ENCODE peak calls at places on chromosomes 11 and 22, in ten cellular contexts. One of them, this sample, is unnamed.

GRCh38 chr22:36221799-36222751 is 17.3 kb downstream of the APOL2 start:
- DNase-seq in vagina: peak; percentile 78
- DNase-seq in GM12865: peak; percentile 63
- DNase-seq in HFFc6: no peak
- DNase-seq in HepG2: peak; percentile 37
- DNase-seq in IMR-90: no peak
- DNase-seq in HCT116: peak; percentile 32
- DNase-seq in activated CD8-positive, alpha-beta T cell treated with anti-CD3 and anti-CD28 coated beads for 36 hours: peak; percentile 67
- DNase-seq in fibroblast of lung: peak; percentile 58
- DNase-seq in tibial artery: no peak
- DNase-seq in this sample: peak; percentile 44

GRCh38 chr11:126949066-126949945 is 51.3 kb downstream of the KIRREL3 start:
- DNase-seq in vagina: no peak
- DNase-seq in GM12865: no peak
- DNase-seq in HFFc6: peak; percentile 58
- DNase-seq in HepG2: no peak
- DNase-seq in IMR-90: peak; percentile 93
- DNase-seq in HCT116: no peak
- DNase-seq in activated CD8-positive, alpha-beta T cell treated with anti-CD3 and anti-CD28 coated beads for 36 hours: peak; percentile 4
- DNase-seq in fibroblast of lung: peak; percentile 95
- DNase-seq in tibial artery: no peak
- DNase-seq in this sample: no peak

GRCh38 chr11:119696378-119697157 is 32.4 kb downstream of the NECTIN1 start:
- DNase-seq in vagina: no peak
- DNase-seq in GM12865: peak; percentile 24
- DNase-seq in HFFc6: no peak
- DNase-seq in HepG2: no peak
- DNase-seq in IMR-90: no peak
- DNase-seq in HCT116: no peak
- DNase-seq in activated CD8-positive, alpha-beta T cell treated with anti-CD3 and anti-CD28 coated beads for 36 hours: no peak
- DNase-seq in fibroblast of lung: no peak
- DNase-seq in tibial artery: no peak
- DNase-seq in this sample: no peak

GRCh38 chr11:115128226-115128625 is 376.0 kb downstream of the CADM1 start:
- DNase-seq in vagina: no peak
- DNase-seq in GM12865: no peak
- DNase-seq in HFFc6: no peak
- DNase-seq in HepG2: no peak
- DNase-seq in IMR-90: no peak
- DNase-seq in HCT116: no peak
- DNase-seq in activated CD8-positive, alpha-beta T cell treated with anti-CD3 and anti-CD28 coated beads for 36 hours: no peak
- DNase-seq in fibroblast of lung: no peak
- DNase-seq in tibial artery: no peak
- DNase-seq in this sample: no peak

GRCh38 chr11:3129181-3129590 is 35.9 kb downstream of the OSBPL5 start:
- DNase-seq in vagina: no peak
- DNase-seq in GM12865: no peak
- DNase-seq in HFFc6: no peak
- DNase-seq in HepG2: no peak
- DNase-seq in IMR-90: no peak
- DNase-seq in HCT116: no peak
- DNase-seq in activated CD8-positive, alpha-beta T cell treated with anti-CD3 and anti-CD28 coated beads for 36 hours: no peak
- DNase-seq in fibroblast of lung: no peak
- DNase-seq in tibial artery: no peak
- DNase-seq in this sample: no peak

GRCh38 chr11:9231848-9232177 is 33.3 kb downstream of the DENND5A start:
- DNase-seq in vagina: no peak
- DNase-seq in GM12865: peak; percentile 40
- DNase-seq in HFFc6: peak; percentile 10
- DNase-seq in HepG2: no peak
- DNase-seq in IMR-90: peak; percentile 72
- DNase-seq in HCT116: no peak
- DNase-seq in activated CD8-positive, alpha-beta T cell treated with anti-CD3 and anti-CD28 coated beads for 36 hours: no peak
- DNase-seq in fibroblast of lung: peak; percentile 75
- DNase-seq in tibial artery: no peak
- DNase-seq in this sample: peak; percentile 60

GRCh38 chr22:34696557-34696956 is 369.4 kb upstream of the ISX start:
- DNase-seq in vagina: no peak
- DNase-seq in GM12865: peak; percentile 6
- DNase-seq in HFFc6: no peak
- DNase-seq in HepG2: no peak
- DNase-seq in IMR-90: no peak
- DNase-seq in HCT116: no peak
- DNase-seq in activated CD8-positive, alpha-beta T cell treated with anti-CD3 and anti-CD28 coated beads for 36 hours: no peak
- DNase-seq in fibroblast of lung: no peak
- DNase-seq in tibial artery: no peak
- DNase-seq in this sample: no peak

GRCh38 chr11:21411114-21411513 is 741.7 kb downstream of the NELL1 start:
- DNase-seq in vagina: no peak
- DNase-seq in GM12865: no peak
- DNase-seq in HFFc6: no peak
- DNase-seq in HepG2: peak; percentile 2
- DNase-seq in IMR-90: no peak
- DNase-seq in HCT116: no peak
- DNase-seq in activated CD8-positive, alpha-beta T cell treated with anti-CD3 and anti-CD28 coated beads for 36 hours: no peak
- DNase-seq in fibroblast of lung: no peak
- DNase-seq in tibial artery: no peak
- DNase-seq in this sample: no peak

GRCh38 chr11:11450744-11451362 is 97.8 kb upstream of the CSNK2A3 start:
- DNase-seq in vagina: no peak
- DNase-seq in GM12865: no peak
- DNase-seq in HFFc6: peak; percentile 84
- DNase-seq in HepG2: no peak
- DNase-seq in IMR-90: peak; percentile 87
- DNase-seq in HCT116: peak; percentile 26
- DNase-seq in activated CD8-positive, alpha-beta T cell treated with anti-CD3 and anti-CD28 coated beads for 36 hours: no peak
- DNase-seq in fibroblast of lung: peak; percentile 79
- DNase-seq in tibial artery: no peak
- DNase-seq in this sample: no peak

GRCh38 chr11:13315517-13316432 is 38.2 kb downstream of the BMAL1 start:
- DNase-seq in vagina: no peak
- DNase-seq in GM12865: peak; percentile 25
- DNase-seq in HFFc6: no peak
- DNase-seq in HepG2: peak; percentile 16
- DNase-seq in IMR-90: no peak
- DNase-seq in HCT116: no peak
- DNase-seq in activated CD8-positive, alpha-beta T cell treated with anti-CD3 and anti-CD28 coated beads for 36 hours: no peak
- DNase-seq in fibroblast of lung: peak; percentile 27
- DNase-seq in tibial artery: no peak
- DNase-seq in this sample: no peak

GRCh38 chr11:83724704-83725114 is 438.5 kb upstream of the CCDC90B start:
- DNase-seq in vagina: peak; percentile 91
- DNase-seq in GM12865: no peak
- DNase-seq in HFFc6: no peak
- DNase-seq in HepG2: no peak
- DNase-seq in IMR-90: no peak
- DNase-seq in HCT116: no peak
- DNase-seq in activated CD8-positive, alpha-beta T cell treated with anti-CD3 and anti-CD28 coated beads for 36 hours: no peak
- DNase-seq in fibroblast of lung: no peak
- DNase-seq in tibial artery: no peak
- DNase-seq in this sample: no peak

GRCh38 chr22:32331236-32331917 is 26.3 kb upstream of the RFPL3 start:
- DNase-seq in vagina: peak; percentile 32
- DNase-seq in GM12865: no peak
- DNase-seq in HFFc6: no peak
- DNase-seq in HepG2: no peak
- DNase-seq in IMR-90: no peak
- DNase-seq in HCT116: no peak
- DNase-seq in activated CD8-positive, alpha-beta T cell treated with anti-CD3 and anti-CD28 coated beads for 36 hours: no peak
- DNase-seq in fibroblast of lung: no peak
- DNase-seq in tibial artery: no peak
- DNase-seq in this sample: no peak

GRCh38 chr11:84212467-84213390 is 926.6 kb upstream of the CCDC90B start:
- DNase-seq in vagina: no peak
- DNase-seq in GM12865: no peak
- DNase-seq in HFFc6: no peak
- DNase-seq in HepG2: peak; percentile 27
- DNase-seq in IMR-90: no peak
- DNase-seq in HCT116: no peak
- DNase-seq in activated CD8-positive, alpha-beta T cell treated with anti-CD3 and anti-CD28 coated beads for 36 hours: no peak
- DNase-seq in fibroblast of lung: peak; percentile 2
- DNase-seq in tibial artery: no peak
- DNase-seq in this sample: no peak

GRCh38 chr11:64444838-64445441 is 86.0 kb downstream of the RPS6KA4 start:
- DNase-seq in vagina: no peak
- DNase-seq in GM12865: peak; percentile 54
- DNase-seq in HFFc6: peak; percentile 11
- DNase-seq in HepG2: no peak
- DNase-seq in IMR-90: peak; percentile 17
- DNase-seq in HCT116: peak; percentile 16
- DNase-seq in activated CD8-positive, alpha-beta T cell treated with anti-CD3 and anti-CD28 coated beads for 36 hours: peak; percentile 11
- DNase-seq in fibroblast of lung: peak; percentile 11
- DNase-seq in tibial artery: no peak
- DNase-seq in this sample: no peak

GRCh38 chr22:20093437-20093836 is 13.4 kb downstream of the DGCR8 start:
- DNase-seq in vagina: no peak
- DNase-seq in GM12865: no peak
- DNase-seq in HFFc6: no peak
- DNase-seq in HepG2: no peak
- DNase-seq in IMR-90: no peak
- DNase-seq in HCT116: no peak
- DNase-seq in activated CD8-positive, alpha-beta T cell treated with anti-CD3 and anti-CD28 coated beads for 36 hours: no peak
- DNase-seq in fibroblast of lung: no peak
- DNase-seq in tibial artery: peak; percentile 46
- DNase-seq in this sample: no peak

GRCh38 chr11:13105237-13105844 is 96.2 kb downstream of the RASSF10 start:
- DNase-seq in vagina: no peak
- DNase-seq in GM12865: peak; percentile 28
- DNase-seq in HFFc6: no peak
- DNase-seq in HepG2: no peak
- DNase-seq in IMR-90: no peak
- DNase-seq in HCT116: no peak
- DNase-seq in activated CD8-positive, alpha-beta T cell treated with anti-CD3 and anti-CD28 coated beads for 36 hours: no peak
- DNase-seq in fibroblast of lung: no peak
- DNase-seq in tibial artery: peak; percentile 25
- DNase-seq in this sample: no peak

GRCh38 chr11:95296621-95297025 is 65.6 kb upstream of the SESN3 start:
- DNase-seq in vagina: no peak
- DNase-seq in GM12865: peak; percentile 63
- DNase-seq in HFFc6: no peak
- DNase-seq in HepG2: no peak
- DNase-seq in IMR-90: no peak
- DNase-seq in HCT116: no peak
- DNase-seq in activated CD8-positive, alpha-beta T cell treated with anti-CD3 and anti-CD28 coated beads for 36 hours: no peak
- DNase-seq in fibroblast of lung: peak; percentile 45
- DNase-seq in tibial artery: no peak
- DNase-seq in this sample: peak; percentile 17

GRCh38 chr22:46104881-46105493 is 45.3 kb upstream of the PPARA start:
- DNase-seq in vagina: no peak
- DNase-seq in GM12865: no peak
- DNase-seq in HFFc6: no peak
- DNase-seq in HepG2: no peak
- DNase-seq in IMR-90: no peak
- DNase-seq in HCT116: no peak
- DNase-seq in activated CD8-positive, alpha-beta T cell treated with anti-CD3 and anti-CD28 coated beads for 36 hours: no peak
- DNase-seq in fibroblast of lung: peak; percentile 59
- DNase-seq in tibial artery: no peak
- DNase-seq in this sample: no peak
- TF ChIP-seq CTCF in vagina: no peak
- TF ChIP-seq CTCF in GM12865: no peak
- TF ChIP-seq CTCF in HFFc6: no peak
- TF ChIP-seq CTCF in HepG2: no peak
- TF ChIP-seq CTCF in IMR-90: no peak
- TF ChIP-seq CTCF in HCT116: no peak
- TF ChIP-seq CTCF in activated CD8-positive, alpha-beta T cell treated with anti-CD3 and anti-CD28 coated beads for 36 hours: no peak
- TF ChIP-seq CTCF in fibroblast of lung: no peak
- TF ChIP-seq CTCF in tibial artery: no peak
- TF ChIP-seq CTCF in this sample: no peak

DNA sequence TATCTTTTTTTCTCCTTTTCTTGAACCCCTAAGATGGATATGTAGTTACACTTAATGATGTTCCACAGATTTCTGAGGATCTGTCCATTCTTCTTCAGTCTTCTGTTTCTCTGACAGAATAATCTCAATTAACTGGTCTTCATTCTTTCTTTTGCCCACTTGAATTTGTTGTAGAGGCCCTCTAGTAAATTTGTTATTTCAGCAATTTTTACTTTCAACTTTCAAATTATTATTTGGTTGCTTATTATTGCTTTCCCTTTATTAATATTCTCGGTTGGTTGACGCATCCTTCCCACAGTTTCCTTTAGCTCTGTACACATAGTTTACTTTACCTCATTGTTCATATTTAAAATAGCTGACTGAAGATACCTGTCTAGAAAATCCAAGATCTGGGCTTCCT is 1013.7 kb upstream of the CNTN5 start:
- DNase-seq in vagina: no peak
- DNase-seq in GM12865: no peak
- DNase-seq in HFFc6: no peak
- DNase-seq in HepG2: no peak
- DNase-seq in IMR-90: no peak
- DNase-seq in HCT116: no peak
- DNase-seq in activated CD8-positive, alpha-beta T cell treated with anti-CD3 and anti-CD28 coated beads for 36 hours: no peak
- DNase-seq in fibroblast of lung: no peak
- DNase-seq in tibial artery: no peak
- DNase-seq in this sample: no peak
- TF ChIP-seq CTCF in vagina: no peak
- TF ChIP-seq CTCF in GM12865: no peak
- TF ChIP-seq CTCF in HFFc6: no peak
- TF ChIP-seq CTCF in HepG2: no peak
- TF ChIP-seq CTCF in IMR-90: no peak
- TF ChIP-seq CTCF in HCT116: no peak
- TF ChIP-seq CTCF in activated CD8-positive, alpha-beta T cell treated with anti-CD3 and anti-CD28 coated beads for 36 hours: no peak
- TF ChIP-seq CTCF in fibroblast of lung: no peak
- TF ChIP-seq CTCF in tibial artery: no peak
- TF ChIP-seq CTCF in this sample: no peak

GRCh38 chr11:120945042-120945441 is 78.9 kb upstream of the TBCEL start:
- DNase-seq in vagina: no peak
- DNase-seq in GM12865: no peak
- DNase-seq in HFFc6: no peak
- DNase-seq in HepG2: no peak
- DNase-seq in IMR-90: no peak
- DNase-seq in HCT116: no peak
- DNase-seq in activated CD8-positive, alpha-beta T cell treated with anti-CD3 and anti-CD28 coated beads for 36 hours: no peak
- DNase-seq in fibroblast of lung: no peak
- DNase-seq in tibial artery: no peak
- DNase-seq in this sample: no peak
- TF ChIP-seq CTCF in vagina: no peak
- TF ChIP-seq CTCF in GM12865: no peak
- TF ChIP-seq CTCF in HFFc6: peak; percentile 43
- TF ChIP-seq CTCF in HepG2: peak; percentile 41
- TF ChIP-seq CTCF in IMR-90: peak; percentile 22
- TF ChIP-seq CTCF in HCT116: peak; percentile 24
- TF ChIP-seq CTCF in activated CD8-positive, alpha-beta T cell treated with anti-CD3 and anti-CD28 coated beads for 36 hours: peak; percentile 44
- TF ChIP-seq CTCF in fibroblast of lung: peak; percentile 5
- TF ChIP-seq CTCF in tibial artery: no peak
- TF ChIP-seq CTCF in this sample: peak; percentile 11

DNA sequence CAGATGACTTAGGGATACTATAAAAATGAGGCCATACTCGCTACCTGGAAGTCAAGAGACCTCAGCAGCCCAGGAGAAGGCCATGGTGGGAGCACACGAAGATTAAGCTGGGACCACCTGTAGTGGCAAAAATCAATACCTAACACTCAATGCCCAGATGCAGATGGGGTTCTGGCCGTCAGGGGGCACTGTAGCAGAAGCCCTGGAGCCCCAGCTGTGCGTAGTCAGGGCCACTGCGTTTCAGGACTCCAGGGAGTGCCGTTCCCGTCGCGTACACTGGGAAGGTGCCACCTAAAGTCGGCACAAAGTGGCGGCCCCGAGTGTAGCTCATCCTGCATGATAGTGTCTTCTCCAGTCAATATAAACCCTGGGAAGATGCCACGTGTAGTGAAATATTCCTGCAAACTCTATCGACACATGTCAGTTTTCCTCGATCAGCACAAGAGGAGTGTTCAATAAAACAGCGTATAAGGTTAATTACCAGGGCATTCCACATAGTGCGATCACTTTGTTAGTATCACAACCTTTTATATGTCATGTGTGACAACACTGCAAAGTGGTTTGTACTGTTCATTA is 123.7 kb upstream of the NTM start:
- DNase-seq in vagina: no peak
- DNase-seq in GM12865: peak; percentile 23
- DNase-seq in HFFc6: no peak
- DNase-seq in HepG2: peak; percentile 4
- DNase-seq in IMR-90: no peak
- DNase-seq in HCT116: no peak
- DNase-seq in activated CD8-positive, alpha-beta T cell treated with anti-CD3 and anti-CD28 coated beads for 36 hours: peak; percentile 21
- DNase-seq in fibroblast of lung: no peak
- DNase-seq in tibial artery: peak; percentile 28
- DNase-seq in this sample: no peak
- TF ChIP-seq CTCF in vagina: no peak
- TF ChIP-seq CTCF in GM12865: peak; percentile 58
- TF ChIP-seq CTCF in HFFc6: peak; percentile 63
- TF ChIP-seq CTCF in HepG2: peak; percentile 61
- TF ChIP-seq CTCF in IMR-90: peak; percentile 29
- TF ChIP-seq CTCF in HCT116: no peak
- TF ChIP-seq CTCF in activated CD8-positive, alpha-beta T cell treated with anti-CD3 and anti-CD28 coated beads for 36 hours: peak; percentile 29
- TF ChIP-seq CTCF in fibroblast of lung: peak; percentile 33
- TF ChIP-seq CTCF in tibial artery: no peak
- TF ChIP-seq CTCF in this sample: peak; percentile 47

This sample was measured in GM13977.